ENCODE peak calls at places on chromosomes 1 and 21, in five cellular contexts. R is GM12891, P is GM12878, T is HepG2, A is K562. G is an unnamed sample.

GRCh38 chr1:6100801-6101783 is 55.4 kb downstream of the KCNAB2 start:
- DNase-seq in A (no peak), P (no peak), T (no peak), R (no peak), G (no peak)

GRCh38 chr1:183178490-183178889 is 7.6 kb upstream of the LAMC2 start:
- DNase-seq in T (no peak), R (no peak), A (no peak), P (no peak), G (no peak)

GRCh38 chr1:61452354-61452990 is 272.5 kb downstream of the TM2D1 start:
- DNase-seq in T (no peak), A (no peak), R (no peak), P (no peak), G (no peak)

GRCh38 chr1:23627065-23627464 is 64.5 kb upstream of the RPL11 start:
- DNase-seq in T (no peak), R (no peak), P (no peak), A (no peak), G (no peak)

GRCh38 chr1:20411196-20411980 is 74.6 kb downstream of the CAMK2N1 start:
- DNase-seq in A (no peak), R (no peak), T (no peak), P (no peak), G (no peak)

GRCh38 chr1:99685516-99686180 is 39.7 kb downstream of the PALMD start:
- DNase-seq in T (peak), A (peak), P (peak), R (peak), G (peak)

GRCh38 chr1:185017338-185017737 is 28.0 kb upstream of the RNF2 start:
- DNase-seq in A (peak), R (no peak), P (no peak), T (no peak), G (no peak)

GRCh38 chr1:225601902-225602589 is 50.9 kb downstream of the ENAH start:
- DNase-seq in R (no peak), A (no peak), P (no peak), T (no peak), G (no peak)

GRCh38 chr1:64881281-64881680 is 85.1 kb downstream of the JAK1 start:
- DNase-seq in A (no peak), P (no peak), T (no peak), R (no peak), G (no peak)

GRCh38 chr1:175555266-175555665 is 188.1 kb downstream of the TNR start:
- DNase-seq in R (no peak), A (peak), P (no peak), T (no peak), G (no peak)

GRCh38 chr1:10908266-10908665 is 104.2 kb upstream of the TARDBP start:
- DNase-seq in P (no peak), T (no peak), A (no peak), R (no peak), G (no peak)

GRCh38 chr1:10665930-10666850 is 130.3 kb downstream of the CASZ1 start:
- DNase-seq in A (no peak), P (no peak), R (no peak), T (no peak), G (no peak)

GRCh38 chr1:106608836-106609235 is 447.6 kb upstream of the PRMT6 start:
- DNase-seq in A (no peak), P (no peak), R (no peak), T (no peak), G (no peak)

GRCh38 chr1:223712184-223712855 is at the start of gene CAPN2:
- DNase-seq in P (no peak), R (peak), A (peak), T (no peak), G (peak)

GRCh38 chr1:220527279-220528048 is 472 bp upstream of the MARK1 start:
- DNase-seq in R (no peak), T (no peak), P (no peak), A (no peak), G (no peak)

GRCh38 chr1:210598135-210598652 is 269.5 kb downstream of the HHAT start:
- DNase-seq in P (no peak), A (peak), T (peak), R (no peak), G (no peak)

GRCh38 chr21:25862596-25862995 is 127.8 kb downstream of the GABPA start:
- DNase-seq in R (no peak), T (peak), P (no peak), A (peak), G (no peak)

DNA sequence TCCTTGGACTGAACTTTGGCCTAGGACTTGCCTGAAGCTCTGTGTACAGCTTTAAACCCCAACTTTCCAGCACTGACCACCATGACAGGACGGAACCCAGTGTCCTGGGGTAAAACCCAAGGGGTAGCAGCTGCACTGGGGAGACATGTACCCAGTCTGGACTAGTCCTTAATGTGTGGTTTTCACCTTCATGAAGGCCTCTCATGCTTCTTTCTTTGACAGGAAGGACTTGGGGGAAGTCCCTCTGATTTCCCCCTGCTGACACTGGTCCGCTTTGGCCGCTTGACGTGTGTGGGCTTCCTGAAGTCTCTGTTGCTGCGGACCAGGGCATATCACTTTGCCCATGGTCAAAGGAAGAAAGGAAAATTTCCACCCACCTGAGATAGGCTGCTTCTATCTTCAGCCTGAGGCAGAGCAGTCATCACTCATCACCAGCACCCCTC is 66.3 kb upstream of the PRDX6 start:
- DNase-seq in R (no peak), T (no peak), A (no peak), P (peak), G (no peak)
- TF ChIP-seq TAF1 in R (peak), T (no peak), A (no peak), P (peak), G (peak)

GRCh38 chr1:8419861-8420260 is 101.9 kb downstream of the SLC45A1 start:
- DNase-seq in A (no peak), T (no peak), P (no peak), R (no peak), G (no peak)

GRCh38 chr1:8419172-8419571 is 101.3 kb downstream of the SLC45A1 start:
- DNase-seq in T (no peak), R (no peak), P (no peak), A (no peak), G (no peak)

GRCh38 chr1:8421721-8422120 is 103.8 kb downstream of the SLC45A1 start:
- DNase-seq in A (no peak), R (no peak), T (no peak), P (no peak), G (no peak)

GRCh38 chr1:8418301-8418700 is 100.4 kb downstream of the SLC45A1 start:
- DNase-seq in T (no peak), R (no peak), P (no peak), A (no peak), G (no peak)

DNA sequence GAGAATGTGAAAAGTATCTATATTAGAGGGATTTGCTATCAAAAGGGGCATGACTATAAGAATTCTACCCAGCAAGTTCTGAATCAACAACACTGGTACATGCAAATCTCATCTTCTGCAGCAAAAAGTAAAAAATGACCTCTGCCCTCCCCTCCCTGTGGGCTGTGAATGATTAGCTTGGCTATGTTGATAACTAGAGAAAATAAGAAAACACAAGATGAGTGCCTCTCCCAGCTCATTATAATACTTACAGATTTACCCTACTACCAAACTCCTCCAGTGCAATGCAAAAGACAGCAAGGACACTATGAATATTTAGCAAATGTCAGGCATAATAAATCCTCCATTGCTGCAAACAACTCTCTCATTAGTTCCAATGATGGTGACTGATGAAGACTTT is 102.4 kb downstream of the SLC45A1 start:
- DNase-seq in A (no peak), T (peak), R (no peak), P (no peak), G (no peak)
- TF ChIP-seq POLR2A in A (no peak), T (no peak), R (no peak), P (no peak), G (no peak)

DNA sequence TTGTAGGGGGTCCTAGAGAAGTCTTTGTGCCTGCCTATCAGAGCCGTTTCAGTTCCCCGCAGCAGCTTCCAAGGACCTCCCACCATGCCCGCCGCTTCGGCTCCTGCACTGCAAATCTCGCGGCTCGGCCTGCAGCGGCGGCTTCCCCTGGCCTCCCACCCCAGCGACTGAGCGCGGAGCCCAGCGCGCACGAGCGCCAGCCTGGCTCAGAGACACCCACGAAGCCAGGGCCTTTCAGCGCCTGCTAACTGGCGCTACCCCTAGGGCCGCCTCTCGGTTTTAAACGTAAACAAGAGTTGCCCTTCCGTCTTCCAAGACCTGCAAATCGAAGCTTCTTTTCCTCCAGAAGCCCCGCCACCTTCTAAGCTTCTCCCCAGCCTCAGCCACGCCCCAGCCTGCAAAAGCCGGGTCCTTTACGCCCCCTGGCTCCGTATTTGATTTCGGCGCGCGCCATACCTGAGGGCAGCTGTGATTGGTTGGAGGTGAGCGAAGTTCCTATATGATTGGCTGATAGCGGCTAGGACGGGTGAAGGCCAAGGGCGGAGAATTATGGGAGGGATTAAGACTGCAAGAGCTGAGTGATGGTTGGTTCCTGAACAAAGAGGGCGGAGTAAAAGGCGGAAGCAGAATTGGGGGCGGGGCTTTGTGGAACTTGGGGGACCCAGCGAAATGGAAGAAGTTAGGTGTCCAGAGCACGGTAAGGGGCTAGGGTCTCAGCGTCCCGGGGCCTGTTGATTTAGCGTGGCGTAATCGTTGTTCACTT is at the start of gene TTF2:
- DNase-seq in T (peak), A (peak), R (peak), P (peak), G (peak)
- TF ChIP-seq POLR2AphosphoS5 in T (peak), A (peak), R (peak), P (peak), G (peak)

GRCh38 chr1:208747979-208748378 is 503.8 kb upstream of the PLXNA2 start:
- DNase-seq in P (no peak), R (no peak), A (no peak), T (no peak), G (no peak)
- TF ChIP-seq TAF1 in P (no peak), R (no peak), A (no peak), T (no peak), G (no peak)

GRCh38 chr1:36734356-36734755 is 251.6 kb upstream of the CSF3R start:
- DNase-seq in T (no peak), A (no peak), R (no peak), P (no peak), G (no peak)

GRCh38 chr1:36737767-36738166 is 255.1 kb upstream of the CSF3R start:
- DNase-seq in R (no peak), A (no peak), T (no peak), P (no peak), G (no peak)

GRCh38 chr1:36733748-36734147 is 251.0 kb upstream of the CSF3R start:
- DNase-seq in P (no peak), T (no peak), A (no peak), R (no peak), G (no peak)

GRCh38 chr1:36735939-36736730 is 253.4 kb upstream of the CSF3R start:
- DNase-seq in A (no peak), T (no peak), R (no peak), P (no peak), G (no peak)

GRCh38 chr1:36735436-36735835 is 252.7 kb upstream of the CSF3R start:
- DNase-seq in A (no peak), P (no peak), T (no peak), R (no peak), G (no peak)
- TF ChIP-seq POLR2A in A (no peak), P (no peak), T (no peak), R (no peak), G (no peak)

GRCh38 chr1:162672678-162673259 is 40.5 kb downstream of the DDR2 start:
- DNase-seq in A (no peak), R (no peak), T (no peak), P (no peak), G (no peak)
- TF ChIP-seq POLR2AphosphoS5 in A (no peak), R (no peak), T (no peak), P (no peak), G (no peak)

GRCh38 chr1:76759171-76759860 is 108.0 kb upstream of the ST6GALNAC5 start:
- DNase-seq in P (no peak), A (no peak), T (no peak), R (no peak), G (no peak)

GRCh38 chr1:76764638-76765572 is 102.4 kb upstream of the ST6GALNAC5 start:
- DNase-seq in T (no peak), R (no peak), P (no peak), A (no peak), G (no peak)

GRCh38 chr1:76763678-76764077 is 103.6 kb upstream of the ST6GALNAC5 start:
- DNase-seq in A (no peak), T (no peak), R (no peak), P (no peak), G (no peak)

GRCh38 chr1:76759950-76760349 is 107.3 kb upstream of the ST6GALNAC5 start:
- DNase-seq in R (no peak), T (no peak), P (no peak), A (no peak), G (no peak)
- TF ChIP-seq TAF1 in R (no peak), T (no peak), P (no peak), A (no peak), G (no peak)

GRCh38 chr1:36134805-36135339 is 9.8 kb upstream of the COL8A2 start:
- DNase-seq in T (peak), R (no peak), P (no peak), A (peak), G (peak)

GRCh38 chr1:36134031-36134430 is 9.0 kb upstream of the COL8A2 start:
- DNase-seq in A (no peak), T (no peak), R (no peak), P (no peak), G (no peak)

GRCh38 chr1:36132029-36132428 is 7.0 kb upstream of the COL8A2 start:
- DNase-seq in T (no peak), R (no peak), P (no peak), A (no peak), G (no peak)

GRCh38 chr1:36136535-36136934 is 11.5 kb upstream of the COL8A2 start:
- DNase-seq in T (no peak), P (no peak), A (no peak), R (no peak), G (no peak)

DNA sequence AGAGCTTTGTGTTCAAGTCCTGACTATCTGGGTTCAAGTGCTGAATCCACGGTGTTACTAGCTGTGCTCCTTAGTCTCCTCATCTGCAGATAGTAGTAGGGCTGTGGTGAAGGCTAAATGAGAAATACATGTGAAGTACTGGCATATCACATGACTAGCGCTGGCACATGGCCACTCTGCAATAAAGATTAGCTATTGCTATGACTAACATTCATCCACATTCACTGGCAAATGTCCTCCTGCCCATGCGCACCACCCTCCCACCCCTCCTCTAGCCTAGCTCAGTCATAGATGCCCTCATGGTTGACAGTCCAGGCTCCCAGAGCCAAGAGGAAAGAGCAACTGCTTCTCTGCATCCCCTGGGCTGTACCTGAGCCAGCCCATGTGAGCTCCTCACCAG is 8.5 kb upstream of the COL8A2 start:
- DNase-seq in A (no peak), T (no peak), R (no peak), P (no peak), G (no peak)
- TF ChIP-seq POLR2A in A (no peak), T (no peak), R (no peak), P (no peak), G (no peak)